ENCODE peak calls at places on chromosomes 6 and 20, in four cellular contexts. O is pancreas, T is Peyer's patch, S is tibial artery. W is an unnamed sample.

GRCh38 chr20:58584881-58585752 is 66.0 kb upstream of the STX16 start:
- DNase-seq in O (no peak), T (no peak), S (no peak), W (peak; percentile 34)

GRCh38 chr6:7469696-7470095 is 71.8 kb upstream of the DSP start:
- DNase-seq in O (no peak), T (no peak), S (no peak), W (no peak)

GRCh38 chr6:88492824-88493223 is 326.7 kb upstream of the CNR1 start:
- DNase-seq in O (no peak), T (no peak), S (no peak), W (no peak)

GRCh38 chr20:59650418-59650817 is 46.1 kb downstream of the PHACTR3 start:
- DNase-seq in O (no peak), T (no peak), S (no peak), W (no peak)

GRCh38 chr6:72305971-72306370 is 315.9 kb upstream of the KCNQ5 start:
- DNase-seq in O (no peak), T (no peak), S (no peak), W (no peak)

GRCh38 chr20:47985092-47985850 is 200.0 kb upstream of the SULF2 start:
- DNase-seq in O (no peak), T (no peak), S (no peak), W (no peak)

GRCh38 chr6:149696904-149697303 is 21.0 kb downstream of the LATS1 start:
- DNase-seq in O (no peak), T (no peak), S (no peak), W (no peak)

GRCh38 chr6:66986940-66987339 is 1279.9 kb upstream of the EYS start:
- DNase-seq in O (no peak), T (no peak), S (no peak), W (no peak)

GRCh38 chr6:47235964-47236760 is 73.5 kb downstream of the TNFRSF21 start:
- DNase-seq in O (peak; percentile 28), T (no peak), S (no peak), W (no peak)

GRCh38 chr20:47607208-47607613 is 105.5 kb downstream of the NCOA3 start:
- DNase-seq in O (no peak), T (no peak), S (no peak), W (no peak)

GRCh38 chr6:157714153-157714490 is 108.9 kb upstream of the SNX9 start:
- DNase-seq in O (no peak), T (no peak), S (no peak), W (no peak)

GRCh38 chr6:132478697-132479096 is 34.2 kb downstream of the STX7 start:
- DNase-seq in O (no peak), T (no peak), S (no peak), W (no peak)

GRCh38 chr6:125858427-125859320 is 67.9 kb downstream of the NCOA7 start:
- DNase-seq in O (peak; percentile 33), T (peak; percentile 22), S (peak; percentile 36), W (peak; percentile 45)

GRCh38 chr20:14360386-14360785 is 23.0 kb upstream of the FLRT3 start:
- DNase-seq in O (no peak), T (no peak), S (no peak), W (no peak)

GRCh38 chr6:32968770-32969684 is 633 bp downstream of the BRD2 start:
- DNase-seq in O (peak; percentile 84), T (peak; percentile 72), S (peak; percentile 68), W (peak; percentile 59)

GRCh38 chr6:167113935-167114910 is 8.7 kb upstream of the CCR6 start:
- DNase-seq in O (no peak), T (peak; percentile 93), S (no peak), W (no peak)

GRCh38 chr6:33073431-33073871 is at the start of gene HLA-DPA1:
- DNase-seq in O (no peak), T (peak; percentile 86), S (peak; percentile 60), W (no peak)

GRCh38 chr20:33793011-33793931 is 17.9 kb upstream of the CHMP4B start:
- DNase-seq in O (no peak), T (no peak), S (no peak), W (no peak)

GRCh38 chr6:139054001-139054400 is 25.5 kb downstream of the ABRACL start:
- DNase-seq in O (no peak), T (no peak), S (no peak), W (no peak)

GRCh38 chr6:41200901-41201783 is at the start of gene TREML2:
- DNase-seq in O (no peak), T (peak; percentile 65), S (no peak), W (no peak)

GRCh38 chr6:26086214-26086613 is 1.0 kb upstream of the HFE start:
- DNase-seq in O (no peak), T (no peak), S (no peak), W (no peak)
- H3K27ac ChIP-seq in O (no peak overlapping the region), T (no peak overlapping the region), S (no peak overlapping the region), W (no peak overlapping the region)

GRCh38 chr6:11194399-11195274 is 37.8 kb downstream of the NEDD9 start:
- DNase-seq in O (no peak), T (no peak), S (no peak), W (no peak)
- H3K4me3 ChIP-seq in O (no peak overlapping the region), T (no peak overlapping the region), S (peak overlapping the region; percentile 14), W (no peak overlapping the region)

DNA sequence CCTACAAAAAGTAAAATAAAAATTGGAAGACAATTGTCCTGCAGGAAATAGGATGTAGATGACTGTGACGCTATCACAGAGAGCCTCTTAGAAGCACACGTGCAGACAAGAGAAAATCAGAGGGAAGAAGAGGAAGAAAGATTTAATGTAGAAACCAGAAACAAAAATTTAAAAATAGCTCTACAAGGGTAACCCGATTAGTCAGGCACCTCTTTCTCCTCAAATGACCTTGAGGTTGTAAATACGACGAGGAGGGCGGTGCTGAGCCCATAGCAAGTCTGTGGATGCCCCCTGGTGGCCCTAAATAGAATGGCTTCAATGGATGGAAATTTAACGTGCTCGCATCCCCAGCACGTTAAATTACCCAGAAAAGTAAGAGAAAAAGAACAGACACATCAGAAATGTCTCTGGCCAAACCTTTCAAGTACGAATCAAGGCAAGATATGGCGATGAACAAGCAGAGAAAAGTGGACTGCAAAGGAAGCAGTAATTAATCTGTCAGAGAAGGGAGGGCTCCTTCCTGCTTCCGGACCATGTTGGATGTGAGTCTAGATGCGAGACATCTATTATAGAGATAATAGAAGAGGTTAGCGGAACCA is 4.2 kb upstream of the PRPH2 start:
- DNase-seq in O (peak; percentile 64), T (peak; percentile 79), S (peak; percentile 85), W (peak; percentile 87)
- H3K27ac ChIP-seq in O (no peak overlapping the region), T (peak overlapping the region; percentile 75), S (peak overlapping the region; percentile 76), W (peak overlapping the region; percentile 49)

DNA sequence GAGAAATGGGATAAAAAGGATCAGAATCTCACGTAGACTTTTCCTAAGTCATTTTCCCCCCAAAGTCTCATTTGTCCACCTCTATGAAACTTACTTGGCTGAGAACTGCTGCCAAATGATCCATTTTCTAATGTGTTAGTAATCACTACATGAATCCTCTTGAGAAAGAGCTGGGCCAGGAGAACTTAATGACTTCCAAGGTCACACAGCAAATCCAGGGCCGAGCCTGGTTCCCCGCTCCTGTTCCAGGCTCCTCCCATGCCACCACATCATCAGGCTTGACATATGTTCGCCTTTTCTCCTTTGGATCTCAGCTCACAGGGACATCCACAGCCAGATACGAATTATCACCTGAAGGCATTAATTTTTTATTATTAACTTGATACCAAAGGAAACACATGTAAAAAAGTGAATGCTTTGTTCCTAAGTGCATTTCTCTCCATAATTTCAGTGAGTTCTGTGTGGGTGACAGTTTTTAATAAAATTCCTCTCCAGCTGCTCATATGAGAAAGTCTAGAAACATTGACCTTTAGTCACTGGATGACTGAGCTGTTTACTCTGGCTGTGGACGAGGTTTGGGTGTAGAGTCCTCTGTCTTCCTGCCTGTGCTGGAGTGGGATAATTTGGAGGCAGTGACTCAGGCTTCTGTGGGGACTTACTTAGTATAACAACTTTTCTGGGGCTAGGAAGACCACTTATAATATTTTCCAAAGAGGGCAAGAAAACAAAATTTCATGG is 276.3 kb downstream of the PAX1 start:
- DNase-seq in O (no peak), T (no peak), S (peak; percentile 45), W (no peak)
- H3K4me3 ChIP-seq in O (no peak overlapping the region), T (no peak overlapping the region), S (no peak overlapping the region), W (no peak overlapping the region)

GRCh38 chr6:90492798-90493197 is 94.1 kb downstream of the MAP3K7 start:
- DNase-seq in O (no peak), T (no peak), S (no peak), W (no peak)

GRCh38 chr6:90495216-90495817 is 91.6 kb downstream of the MAP3K7 start:
- DNase-seq in O (no peak), T (no peak), S (no peak), W (no peak)

GRCh38 chr6:90493332-90493731 is 93.5 kb downstream of the MAP3K7 start:
- DNase-seq in O (no peak), T (no peak), S (no peak), W (no peak)

GRCh38 chr6:90492369-90492768 is 94.5 kb downstream of the MAP3K7 start:
- DNase-seq in O (no peak), T (no peak), S (no peak), W (no peak)

DNA sequence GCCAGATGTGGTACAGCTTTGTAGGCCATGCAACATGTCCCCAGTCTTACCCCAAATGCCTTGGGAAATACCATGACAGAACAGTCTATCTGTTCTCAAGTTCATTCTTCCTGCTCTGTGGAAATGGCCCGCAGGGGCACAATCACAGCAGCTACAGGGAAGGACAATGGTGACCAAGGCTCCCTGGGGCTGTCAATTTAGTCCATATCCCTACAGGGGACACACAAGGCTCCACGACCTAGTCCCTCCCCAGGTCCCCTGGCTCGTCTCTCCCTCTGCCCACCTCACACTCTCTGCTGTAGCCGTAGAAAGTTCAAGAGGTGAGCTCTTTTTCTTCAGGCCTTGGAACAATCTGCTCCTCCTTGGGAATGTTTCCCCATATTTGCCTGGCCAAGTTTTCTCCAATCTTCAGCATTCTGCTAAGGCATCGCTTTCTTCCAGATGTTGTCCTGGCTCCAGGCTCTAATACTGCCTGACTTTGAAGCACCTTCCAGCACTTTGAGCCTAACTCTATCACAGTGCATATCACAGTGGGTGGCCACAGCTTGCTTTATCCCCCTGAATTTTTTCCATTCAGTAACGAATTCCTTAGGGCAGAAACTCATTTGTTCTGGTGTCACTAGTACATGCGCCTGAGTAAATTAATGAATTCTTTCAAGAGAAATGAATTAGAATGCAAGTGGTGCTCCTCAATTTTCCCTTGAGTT is 92.7 kb downstream of the MAP3K7 start:
- DNase-seq in O (no peak), T (no peak), S (no peak), W (no peak)
- H3K27ac ChIP-seq in O (no peak overlapping the region), T (no peak overlapping the region), S (no peak overlapping the region), W (no peak overlapping the region)

GRCh38 chr6:48624631-48625030 is 513.6 kb upstream of the PTCHD4 start:
- DNase-seq in O (no peak), T (no peak), S (no peak), W (no peak)

GRCh38 chr6:48630511-48630910 is 519.5 kb upstream of the PTCHD4 start:
- DNase-seq in O (no peak), T (no peak), S (no peak), W (no peak)

GRCh38 chr6:48628316-48628715 is 517.3 kb upstream of the PTCHD4 start:
- DNase-seq in O (no peak), T (no peak), S (no peak), W (no peak)

GRCh38 chr6:48626421-48626820 is 515.4 kb upstream of the PTCHD4 start:
- DNase-seq in O (no peak), T (no peak), S (no peak), W (no peak)
- H3K4me3 ChIP-seq in O (no peak overlapping the region), T (no peak overlapping the region), S (no peak overlapping the region), W (no peak overlapping the region)

GRCh38 chr20:1163105-1163504 is 21.7 kb downstream of the TMEM74B start:
- DNase-seq in O (no peak), T (no peak), S (no peak), W (no peak)
- H3K27ac ChIP-seq in O (no peak overlapping the region), T (no peak overlapping the region), S (no peak overlapping the region), W (no peak overlapping the region)